ENCODE peak calls at places on chromosomes 1 and 21, in seven cellular contexts. O is pancreas; V is CD8-positive, alpha-beta T cell; N is Panc1; P is GM23338; W is psoas muscle; L is left lung. B is an unnamed sample. For H3K4me1, the result is how much of the 10 kb centered on the place peaks cover.

GRCh38 chr1:244111008-244111407 is 59.9 kb downstream of the ZBTB18 start:
- ATAC-seq in N (no peak), L (peak), P (no peak), O (no peak), W (no peak), V (no peak), B (no peak)

GRCh38 chr1:244302889-244303609 is 148.7 kb downstream of the ADSS2 start:
- ATAC-seq in P (no peak), W (no peak), N (peak), V (no peak), O (peak), L (peak), B (no peak)

GRCh38 chr1:201702936-201703335 is 126.0 kb upstream of the IPO9 start:
- ATAC-seq in P (peak), L (no peak), N (no peak), O (peak), W (peak), V (no peak), B (no peak)

GRCh38 chr1:84436907-84437667 is 38.8 kb downstream of the DNASE2B start:
- ATAC-seq in W (no peak), O (peak), V (peak), N (no peak), L (peak), P (no peak), B (no peak)

GRCh38 chr1:11281518-11282331 is 8.7 kb downstream of the UBIAD1 start:
- ATAC-seq in V (no peak), W (peak), N (no peak), L (peak), O (peak), P (no peak), B (peak)

GRCh38 chr1:24036080-24036479 is 56.0 kb upstream of the SRSF10 start:
- ATAC-seq in O (no peak), N (no peak), L (no peak), V (no peak), P (no peak), W (no peak), B (no peak)

GRCh38 chr1:32496127-32496526 is 31.3 kb downstream of the ZBTB8B start:
- ATAC-seq in L (no peak), N (no peak), P (no peak), V (no peak), O (no peak), W (peak), B (peak)

GRCh38 chr21:25428537-25428936 is 178.7 kb downstream of the MRPL39 start:
- ATAC-seq in L (no peak), V (no peak), O (no peak), N (no peak), W (no peak), P (no peak), B (no peak)

GRCh38 chr1:83109692-83110091 is 889.2 kb downstream of the TTLL7 start:
- ATAC-seq in L (no peak), V (no peak), W (no peak), N (no peak), P (no peak), O (no peak), B (no peak)

GRCh38 chr1:41486053-41486891 is 1.8 kb upstream of the EDN2 start:
- ATAC-seq in L (no peak), P (peak), O (peak), V (no peak), N (no peak), W (no peak), B (no peak)

GRCh38 chr1:58539553-58539952 is 7.0 kb downstream of the OMA1 start:
- ATAC-seq in N (peak), L (no peak), P (no peak), O (no peak), W (no peak), V (no peak), B (no peak)

GRCh38 chr1:167916766-167917511 is 3.0 kb upstream of the ADCY10 start:
- ATAC-seq in N (no peak), P (no peak), O (peak), W (no peak), L (peak), V (no peak), B (no peak)

GRCh38 chr1:84876353-84876752 is 16.7 kb downstream of the LPAR3 start:
- ATAC-seq in V (peak), W (no peak), P (no peak), N (peak), O (no peak), L (no peak), B (no peak)

GRCh38 chr1:154715385-154715784 is 107.4 kb upstream of the ADAR start:
- ATAC-seq in W (peak), P (no peak), L (no peak), N (no peak), O (no peak), V (no peak), B (no peak)

GRCh38 chr1:25145775-25146381 is 86.4 kb downstream of the SYF2 start:
- ATAC-seq in N (no peak), V (no peak), W (no peak), P (no peak), L (no peak), O (no peak), B (no peak)

DNA sequence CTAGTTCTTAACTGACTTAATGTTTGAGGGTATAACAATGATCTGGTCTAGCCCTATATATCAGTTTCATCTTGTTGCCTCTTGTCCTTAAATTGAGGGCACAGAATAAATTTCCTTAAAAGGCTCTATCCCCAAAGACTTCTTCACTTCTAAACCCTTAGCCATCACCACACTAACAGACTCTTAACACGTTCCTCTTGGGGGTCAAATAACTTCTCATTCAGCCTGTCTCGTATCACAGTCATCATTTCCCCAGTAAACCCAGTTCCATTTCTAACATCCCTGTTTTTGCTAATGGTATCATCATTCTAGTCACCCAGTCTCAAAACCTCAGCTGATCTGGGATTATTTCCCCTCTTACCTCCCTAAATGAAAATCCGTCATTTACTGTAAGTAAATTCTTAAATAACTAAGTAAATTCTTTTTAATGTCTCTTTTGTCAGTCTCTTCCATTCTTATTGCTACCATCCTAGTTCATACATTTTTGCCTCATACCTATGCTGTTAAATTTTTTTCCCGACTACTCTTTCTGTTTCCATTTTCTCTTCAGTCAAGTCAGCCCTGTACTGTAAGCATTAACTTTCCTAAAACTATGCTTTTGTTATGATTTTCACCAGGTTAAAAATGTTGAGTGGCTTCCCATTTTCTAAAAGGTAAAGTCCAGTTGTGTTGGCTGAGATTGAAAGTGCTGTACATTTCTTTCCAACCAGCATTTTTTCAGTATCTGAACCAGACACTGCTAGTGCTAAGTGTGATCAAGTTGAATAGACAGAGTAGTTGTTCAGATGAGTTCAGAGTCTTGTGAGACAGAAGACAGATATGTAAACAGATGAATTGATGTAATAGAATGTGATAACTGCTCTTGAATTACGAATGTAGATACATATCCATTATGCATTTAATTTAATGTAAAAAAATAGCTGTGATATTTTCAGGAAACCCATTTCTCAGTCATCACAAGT is 6.9 kb downstream of the CTTNBP2NL start:
- ATAC-seq in L (no peak), P (no peak), V (no peak), W (no peak), O (no peak), N (no peak), B (no peak)
- H3K4me1 ChIP-seq in L (under half), P (under half), V (under half), W (under half), O (under half), N (under half), B (under half)

GRCh38 chr1:182848736-182849135 is 9.6 kb downstream of the DHX9 start:
- ATAC-seq in P (no peak), V (no peak), L (no peak), W (no peak), N (no peak), O (no peak), B (no peak)

GRCh38 chr1:182847105-182847504 is 8.0 kb downstream of the DHX9 start:
- ATAC-seq in V (no peak), W (no peak), L (no peak), P (no peak), N (no peak), O (no peak), B (no peak)

GRCh38 chr1:182845894-182846293 is 6.7 kb downstream of the DHX9 start:
- ATAC-seq in O (no peak), L (no peak), V (no peak), W (no peak), N (no peak), P (peak), B (no peak)

GRCh38 chr1:182842265-182842664 is 3.1 kb downstream of the DHX9 start:
- ATAC-seq in O (no peak), P (no peak), L (no peak), N (no peak), V (no peak), W (no peak), B (no peak)

GRCh38 chr1:182845379-182845778 is 6.2 kb downstream of the DHX9 start:
- ATAC-seq in O (no peak), W (no peak), L (no peak), N (no peak), V (no peak), P (peak), B (no peak)
- H3K4me1 ChIP-seq in O (under half), W (under half), L (under half), N (under half), V (half or more), P (under half), B (under half)

GRCh38 chr1:111195002-111195684 is 5.3 kb downstream of the DENND2D start:
- ATAC-seq in P (no peak), V (no peak), L (no peak), O (no peak), W (no peak), N (no peak), B (no peak)
- H3K4me1 ChIP-seq in P (under half), V (half or more), L (half or more), O (under half), W (under half), N (under half), B (under half)

GRCh38 chr1:197841828-197842573 is 60.4 kb upstream of the C1orf53 start:
- ATAC-seq in O (no peak), P (no peak), V (no peak), W (no peak), N (no peak), L (peak), B (no peak)
- H3K4me1 ChIP-seq in O (under half), P (under half), V (under half), W (under half), N (under half), L (under half), B (under half)

GRCh38 chr1:224745388-224745787 is 129.3 kb downstream of the CNIH3 start:
- ATAC-seq in P (no peak), W (no peak), O (no peak), L (no peak), V (no peak), N (no peak), B (no peak)

GRCh38 chr1:224745924-224746323 is 129.8 kb downstream of the CNIH3 start:
- ATAC-seq in V (no peak), O (no peak), P (no peak), L (no peak), W (no peak), N (no peak), B (no peak)

GRCh38 chr1:224739997-224740687 is 124.0 kb downstream of the CNIH3 start:
- ATAC-seq in P (no peak), W (peak), L (no peak), O (no peak), N (no peak), V (no peak), B (no peak)

GRCh38 chr1:224747578-224747977 is 131.5 kb downstream of the CNIH3 start:
- ATAC-seq in N (no peak), P (no peak), L (no peak), W (no peak), O (no peak), V (no peak), B (no peak)

DNA sequence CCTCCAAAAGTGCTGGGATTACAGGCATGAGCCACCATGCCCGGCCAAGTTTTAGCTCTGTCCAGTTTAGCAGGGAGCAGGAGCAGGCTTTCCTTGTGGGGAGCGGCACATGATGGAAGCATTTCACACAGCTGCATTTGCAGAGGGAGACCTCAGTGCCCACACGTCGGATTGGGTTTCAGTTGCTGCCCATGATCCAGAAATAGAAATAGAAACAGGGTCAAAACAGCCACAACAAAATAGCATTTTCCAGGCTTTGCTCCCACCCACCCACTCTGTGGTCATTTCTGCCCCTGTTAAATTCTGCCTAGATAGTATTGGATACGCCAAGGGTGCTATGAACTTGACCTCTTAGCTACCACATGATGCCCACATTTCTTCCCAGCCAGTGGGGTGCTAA is 128.4 kb downstream of the CNIH3 start:
- ATAC-seq in W (peak), V (no peak), L (no peak), O (no peak), N (no peak), P (no peak), B (no peak)
- H3K4me1 ChIP-seq in W (under half), V (under half), L (under half), O (under half), N (under half), P (under half), B (under half)